ENCODE peak calls at places on chromosomes 7 and 10, in seven cellular contexts. One of them, this sample, is unnamed. For H3K4me1, the result is how much of the 10 kb centered on the place peaks cover.

GRCh38 chr10:120503695-120504094 is 46.7 kb downstream of the PLPP4 start:
- DNase-seq in SK-N-SH: peak
- DNase-seq in MM.1S: no peak
- DNase-seq in PC-3: peak
- DNase-seq in neural progenitor cell: no peak
- DNase-seq in GM23338: no peak
- DNase-seq in HCT116: no peak
- DNase-seq in this sample: no peak

GRCh38 chr10:33064706-33065105 is 106.7 kb upstream of the ITGB1 start:
- DNase-seq in SK-N-SH: no peak
- DNase-seq in MM.1S: no peak
- DNase-seq in PC-3: no peak
- DNase-seq in neural progenitor cell: no peak
- DNase-seq in GM23338: no peak
- DNase-seq in HCT116: no peak
- DNase-seq in this sample: no peak

GRCh38 chr10:28891058-28891713 is 213.9 kb downstream of the BAMBI start:
- DNase-seq in SK-N-SH: no peak
- DNase-seq in MM.1S: no peak
- DNase-seq in PC-3: peak
- DNase-seq in neural progenitor cell: no peak
- DNase-seq in GM23338: no peak
- DNase-seq in HCT116: no peak
- DNase-seq in this sample: no peak

GRCh38 chr7:74473116-74473515 is 19.4 kb downstream of the GTF2IRD1 start:
- DNase-seq in SK-N-SH: no peak
- DNase-seq in MM.1S: no peak
- DNase-seq in PC-3: no peak
- DNase-seq in neural progenitor cell: no peak
- DNase-seq in GM23338: no peak
- DNase-seq in HCT116: no peak
- DNase-seq in this sample: no peak

GRCh38 chr7:3294432-3295100 is 6.5 kb upstream of the SDK1 start:
- DNase-seq in SK-N-SH: no peak
- DNase-seq in MM.1S: peak
- DNase-seq in PC-3: peak
- DNase-seq in neural progenitor cell: peak
- DNase-seq in GM23338: peak
- DNase-seq in HCT116: no peak
- DNase-seq in this sample: no peak

GRCh38 chr7:80604436-80604835 is 34.0 kb upstream of the CD36 start:
- DNase-seq in SK-N-SH: no peak
- DNase-seq in MM.1S: no peak
- DNase-seq in PC-3: no peak
- DNase-seq in neural progenitor cell: no peak
- DNase-seq in GM23338: no peak
- DNase-seq in HCT116: no peak
- DNase-seq in this sample: no peak

GRCh38 chr10:33459597-33459996 is 125.1 kb upstream of the NRP1 start:
- DNase-seq in SK-N-SH: no peak
- DNase-seq in MM.1S: no peak
- DNase-seq in PC-3: peak
- DNase-seq in neural progenitor cell: no peak
- DNase-seq in GM23338: no peak
- DNase-seq in HCT116: no peak
- DNase-seq in this sample: no peak

GRCh38 chr7:83610649-83611304 is 38.2 kb downstream of the SEMA3E start:
- DNase-seq in SK-N-SH: no peak
- DNase-seq in MM.1S: no peak
- DNase-seq in PC-3: no peak
- DNase-seq in neural progenitor cell: no peak
- DNase-seq in GM23338: peak
- DNase-seq in HCT116: no peak
- DNase-seq in this sample: no peak

GRCh38 chr7:102063736-102064135 is 222.9 kb upstream of the SH2B2 start:
- DNase-seq in SK-N-SH: peak
- DNase-seq in MM.1S: no peak
- DNase-seq in PC-3: peak
- DNase-seq in neural progenitor cell: peak
- DNase-seq in GM23338: peak
- DNase-seq in HCT116: peak
- DNase-seq in this sample: no peak

GRCh38 chr7:148645948-148646347 is 52.8 kb upstream of the CUL1 start:
- DNase-seq in SK-N-SH: no peak
- DNase-seq in MM.1S: no peak
- DNase-seq in PC-3: no peak
- DNase-seq in neural progenitor cell: no peak
- DNase-seq in GM23338: no peak
- DNase-seq in HCT116: no peak
- DNase-seq in this sample: no peak

GRCh38 chr7:92639956-92640355 is 49.8 kb upstream of the FAM133B start:
- DNase-seq in SK-N-SH: no peak
- DNase-seq in MM.1S: no peak
- DNase-seq in PC-3: no peak
- DNase-seq in neural progenitor cell: no peak
- DNase-seq in GM23338: no peak
- DNase-seq in HCT116: no peak
- DNase-seq in this sample: no peak
- H3K4me1 ChIP-seq in SK-N-SH: under half
- H3K4me1 ChIP-seq in MM.1S: under half
- H3K4me1 ChIP-seq in PC-3: under half
- H3K4me1 ChIP-seq in neural progenitor cell: under half
- H3K4me1 ChIP-seq in GM23338: under half
- H3K4me1 ChIP-seq in HCT116: under half
- H3K4me1 ChIP-seq in this sample: under half

GRCh38 chr7:25965405-25966123 is 186.4 kb upstream of the NFE2L3 start:
- DNase-seq in SK-N-SH: no peak
- DNase-seq in MM.1S: no peak
- DNase-seq in PC-3: peak
- DNase-seq in neural progenitor cell: no peak
- DNase-seq in GM23338: no peak
- DNase-seq in HCT116: no peak
- DNase-seq in this sample: no peak

GRCh38 chr7:25966469-25966868 is 185.5 kb upstream of the NFE2L3 start:
- DNase-seq in SK-N-SH: no peak
- DNase-seq in MM.1S: no peak
- DNase-seq in PC-3: no peak
- DNase-seq in neural progenitor cell: no peak
- DNase-seq in GM23338: no peak
- DNase-seq in HCT116: no peak
- DNase-seq in this sample: no peak

GRCh38 chr7:25970381-25970780 is 181.6 kb upstream of the NFE2L3 start:
- DNase-seq in SK-N-SH: no peak
- DNase-seq in MM.1S: no peak
- DNase-seq in PC-3: no peak
- DNase-seq in neural progenitor cell: no peak
- DNase-seq in GM23338: no peak
- DNase-seq in HCT116: no peak
- DNase-seq in this sample: no peak

GRCh38 chr7:25967278-25968204 is 184.5 kb upstream of the NFE2L3 start:
- DNase-seq in SK-N-SH: no peak
- DNase-seq in MM.1S: peak
- DNase-seq in PC-3: no peak
- DNase-seq in neural progenitor cell: no peak
- DNase-seq in GM23338: no peak
- DNase-seq in HCT116: no peak
- DNase-seq in this sample: peak

DNA sequence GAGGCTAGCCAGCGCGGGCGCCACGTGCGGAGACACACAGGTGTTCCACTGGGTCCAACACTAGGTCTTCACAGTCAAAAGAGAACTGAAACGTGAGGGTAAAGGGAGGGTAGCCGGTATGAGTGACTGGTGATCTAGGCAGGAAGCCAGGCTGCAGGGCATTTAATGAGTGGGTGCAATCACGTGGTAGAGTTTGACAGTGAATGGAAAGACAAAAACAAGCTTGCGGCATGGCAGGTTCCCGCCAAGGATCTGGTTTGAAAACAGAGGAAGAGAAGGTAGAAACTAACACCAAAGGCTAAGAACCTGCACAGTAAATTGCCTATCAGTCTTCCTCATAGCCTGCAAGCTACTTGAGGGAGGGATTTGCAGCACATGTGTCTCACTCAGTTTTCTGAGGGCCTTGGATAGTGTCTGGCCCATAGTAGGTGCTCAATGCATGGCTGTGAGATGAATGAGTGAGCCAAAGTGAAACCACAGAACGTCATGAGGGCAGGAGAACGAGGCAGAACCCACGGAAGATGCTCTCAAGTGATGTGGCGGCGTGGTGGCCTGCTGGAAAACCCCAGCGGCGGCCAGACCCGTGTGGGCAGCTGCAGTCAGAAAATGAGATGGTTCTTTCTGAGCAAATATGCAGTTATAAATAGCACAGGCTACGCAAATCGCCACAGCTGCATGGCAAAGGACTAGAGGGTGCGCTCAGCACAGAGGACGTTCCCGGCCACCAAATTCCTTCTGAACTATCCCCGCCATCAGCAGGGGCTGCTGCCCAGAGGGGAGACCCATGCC is 183.6 kb upstream of the NFE2L3 start:
- DNase-seq in SK-N-SH: no peak
- DNase-seq in MM.1S: peak
- DNase-seq in PC-3: no peak
- DNase-seq in neural progenitor cell: no peak
- DNase-seq in GM23338: no peak
- DNase-seq in HCT116: no peak
- DNase-seq in this sample: peak
- TF ChIP-seq EZH2phosphoT487 in SK-N-SH: no peak
- TF ChIP-seq EZH2phosphoT487 in MM.1S: no peak
- TF ChIP-seq EZH2phosphoT487 in PC-3: no peak
- TF ChIP-seq EZH2phosphoT487 in neural progenitor cell: no peak
- TF ChIP-seq EZH2phosphoT487 in GM23338: no peak
- TF ChIP-seq EZH2phosphoT487 in HCT116: no peak
- TF ChIP-seq EZH2phosphoT487 in this sample: no peak

DNA sequence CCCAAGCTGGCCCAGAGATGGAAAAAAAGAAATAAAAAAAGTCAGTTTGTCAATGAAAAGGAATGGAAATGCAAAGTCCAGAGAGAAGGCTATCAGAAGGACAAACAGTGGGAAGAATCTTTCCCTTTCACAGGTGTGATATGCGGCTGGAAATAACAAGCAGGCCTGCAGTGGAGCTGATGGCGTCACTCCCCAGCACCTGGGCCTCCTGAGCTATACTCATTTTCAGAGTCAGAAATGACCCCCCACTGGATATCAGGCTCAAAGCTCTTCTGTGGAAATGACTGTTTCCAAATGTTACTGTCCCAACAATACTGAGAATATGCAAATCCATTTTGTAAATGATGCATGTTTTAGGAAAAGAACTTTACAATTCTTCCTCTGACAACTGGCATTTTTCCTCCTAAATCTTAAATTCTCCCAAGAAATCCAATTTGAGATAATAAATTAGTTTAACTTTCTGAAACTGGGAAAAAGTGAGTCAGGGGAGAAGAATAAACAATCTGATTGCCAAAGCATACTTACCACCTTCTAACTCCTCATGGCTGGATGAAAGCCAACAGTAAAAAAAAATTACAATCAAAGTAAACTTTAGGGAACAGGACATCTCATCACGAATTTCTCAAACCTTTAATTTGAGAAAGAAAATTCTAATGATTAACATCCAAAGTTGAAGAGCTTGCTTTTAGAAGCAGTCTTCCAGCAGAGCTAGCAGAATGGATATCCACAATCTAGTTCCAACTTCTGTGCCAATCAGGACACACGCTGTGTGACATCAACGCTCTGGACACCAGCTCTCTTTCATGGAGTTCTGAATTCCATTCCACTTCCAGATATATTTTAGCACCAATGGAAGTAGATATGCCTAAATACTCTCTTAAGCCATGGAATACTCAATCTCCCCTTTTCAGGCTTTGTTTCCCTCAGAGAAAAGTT is 5.3 kb upstream of the CUZD1 start:
- DNase-seq in SK-N-SH: no peak
- DNase-seq in MM.1S: no peak
- DNase-seq in PC-3: peak
- DNase-seq in neural progenitor cell: no peak
- DNase-seq in GM23338: no peak
- DNase-seq in HCT116: no peak
- DNase-seq in this sample: no peak
- H3K4me1 ChIP-seq in SK-N-SH: under half
- H3K4me1 ChIP-seq in MM.1S: under half
- H3K4me1 ChIP-seq in PC-3: half or more
- H3K4me1 ChIP-seq in neural progenitor cell: under half
- H3K4me1 ChIP-seq in GM23338: under half
- H3K4me1 ChIP-seq in HCT116: under half
- H3K4me1 ChIP-seq in this sample: under half

GRCh38 chr10:43209651-43210141 is 57.2 kb downstream of the RASGEF1A start:
- DNase-seq in SK-N-SH: no peak
- DNase-seq in MM.1S: no peak
- DNase-seq in PC-3: no peak
- DNase-seq in neural progenitor cell: no peak
- DNase-seq in GM23338: no peak
- DNase-seq in HCT116: no peak
- DNase-seq in this sample: no peak

GRCh38 chr10:43206391-43207235 is 60.3 kb downstream of the RASGEF1A start:
- DNase-seq in SK-N-SH: peak
- DNase-seq in MM.1S: no peak
- DNase-seq in PC-3: no peak
- DNase-seq in neural progenitor cell: no peak
- DNase-seq in GM23338: no peak
- DNase-seq in HCT116: no peak
- DNase-seq in this sample: no peak

GRCh38 chr10:43210556-43210955 is 56.3 kb downstream of the RASGEF1A start:
- DNase-seq in SK-N-SH: no peak
- DNase-seq in MM.1S: no peak
- DNase-seq in PC-3: no peak
- DNase-seq in neural progenitor cell: no peak
- DNase-seq in GM23338: no peak
- DNase-seq in HCT116: no peak
- DNase-seq in this sample: no peak

GRCh38 chr10:43209064-43209455 is 57.8 kb downstream of the RASGEF1A start:
- DNase-seq in SK-N-SH: no peak
- DNase-seq in MM.1S: no peak
- DNase-seq in PC-3: no peak
- DNase-seq in neural progenitor cell: no peak
- DNase-seq in GM23338: no peak
- DNase-seq in HCT116: no peak
- DNase-seq in this sample: no peak

DNA sequence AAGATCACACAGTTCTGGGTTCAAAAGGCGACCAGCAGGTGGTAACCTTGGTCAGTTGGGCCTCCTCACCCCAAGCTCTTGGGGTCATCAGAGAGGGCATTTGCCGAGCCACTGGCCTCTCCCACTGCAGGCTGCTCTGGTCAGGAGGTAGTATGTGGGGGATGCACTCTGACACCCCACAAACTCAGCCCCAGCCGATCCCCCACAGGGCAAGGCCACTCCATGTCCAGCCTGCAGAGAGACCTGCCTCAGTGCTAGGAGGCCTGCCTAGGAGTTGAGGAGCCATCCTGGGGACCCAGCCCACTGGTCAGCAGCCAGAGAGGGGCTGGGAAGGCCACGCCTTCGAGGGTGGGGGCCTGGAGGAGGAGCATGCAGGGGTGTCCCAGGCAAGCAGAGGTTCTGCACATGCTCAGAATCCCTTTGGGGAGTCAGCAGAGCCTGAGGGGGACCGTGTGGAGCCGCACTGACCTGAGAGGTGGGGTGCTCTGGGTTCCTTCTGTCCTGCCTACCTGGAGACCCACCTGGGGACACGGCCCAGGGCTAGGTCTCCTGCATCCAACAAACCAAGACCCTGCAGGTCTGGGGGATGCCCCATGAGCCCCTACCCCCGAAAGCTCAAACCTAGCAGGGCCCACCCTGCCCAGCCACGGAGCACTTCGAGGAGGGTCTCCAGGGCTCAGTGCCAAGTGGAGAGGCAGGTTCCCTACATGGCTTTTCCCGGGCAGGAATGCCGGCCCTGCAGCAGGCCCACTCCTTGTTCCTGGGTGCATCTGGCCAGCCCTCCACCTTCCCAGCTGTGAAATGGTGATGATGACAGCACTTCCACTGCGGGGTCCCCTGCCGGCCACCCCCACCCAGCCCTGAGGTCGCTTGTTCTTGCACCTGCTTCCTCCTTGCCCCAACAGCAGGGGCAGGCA is 58.5 kb downstream of the RASGEF1A start:
- DNase-seq in SK-N-SH: peak
- DNase-seq in MM.1S: no peak
- DNase-seq in PC-3: no peak
- DNase-seq in neural progenitor cell: no peak
- DNase-seq in GM23338: no peak
- DNase-seq in HCT116: no peak
- DNase-seq in this sample: no peak
- TF ChIP-seq EZH2phosphoT487 in SK-N-SH: no peak
- TF ChIP-seq EZH2phosphoT487 in MM.1S: no peak
- TF ChIP-seq EZH2phosphoT487 in PC-3: no peak
- TF ChIP-seq EZH2phosphoT487 in neural progenitor cell: no peak
- TF ChIP-seq EZH2phosphoT487 in GM23338: no peak
- TF ChIP-seq EZH2phosphoT487 in HCT116: no peak
- TF ChIP-seq EZH2phosphoT487 in this sample: no peak